ENCODE peak calls at places on chromosomes 11 and 22, in six cellular contexts. K, T, G, J, P and Y are unnamed samples.

GRCh38 chr11:96237759-96238158 is 105.2 kb downstream of the MAML2 start:
- DNase-seq in K (no peak), T (no peak), G (no peak), J (no peak), P (no peak), Y (no peak)

GRCh38 chr11:82775736-82776346 is 42.2 kb upstream of the FAM181B start:
- DNase-seq in K (peak; percentile 59), T (peak; percentile 29), G (peak; percentile 51), J (no peak), P (no peak), Y (no peak)

GRCh38 chr11:30433831-30434230 is 110.9 kb downstream of the ARL14EP start:
- DNase-seq in K (no peak), T (no peak), G (no peak), J (no peak), P (no peak), Y (no peak)

GRCh38 chr11:73147771-73148681 is 5.9 kb upstream of the FCHSD2 start:
- DNase-seq in K (peak; percentile 64), T (no peak), G (no peak), J (no peak), P (no peak), Y (no peak)

GRCh38 chr11:56906683-56907148 is 82.0 kb upstream of the OR5AK2 start:
- DNase-seq in K (no peak), T (no peak), G (peak; percentile 91), J (no peak), P (no peak), Y (no peak)

GRCh38 chr11:116835042-116835772 is 2.2 kb downstream of the APOA1 start:
- DNase-seq in K (peak; percentile 28), T (no peak), G (no peak), J (no peak), P (no peak), Y (no peak)

GRCh38 chr11:110587972-110588371 is 124.3 kb downstream of the ARHGAP20 start:
- DNase-seq in K (no peak), T (no peak), G (no peak), J (no peak), P (no peak), Y (no peak)

GRCh38 chr11:95897731-95898130 is 26.2 kb downstream of the MTMR2 start:
- DNase-seq in K (no peak), T (peak; percentile 67), G (no peak), J (no peak), P (no peak), Y (no peak)

GRCh38 chr11:94767701-94768601 is at the start of gene AMOTL1:
- DNase-seq in K (no peak), T (peak; percentile 89), G (peak; percentile 87), J (peak; percentile 89), P (peak; percentile 88), Y (peak; percentile 50)

GRCh38 chr11:38460901-38461300 is 1862.9 kb upstream of the RAG2 start:
- DNase-seq in K (no peak), T (peak; percentile 96), G (peak; percentile 60), J (no peak), P (no peak), Y (no peak)

GRCh38 chr11:24412722-24413121 is 84.1 kb upstream of the LUZP2 start:
- DNase-seq in K (no peak), T (no peak), G (no peak), J (no peak), P (no peak), Y (no peak)

GRCh38 chr11:33317662-33318061 is 60.5 kb downstream of the HIPK3 start:
- DNase-seq in K (no peak), T (no peak), G (peak; percentile 64), J (no peak), P (no peak), Y (no peak)

GRCh38 chr11:23611726-23612125 is 751.5 kb upstream of the CCDC179 start:
- DNase-seq in K (no peak), T (no peak), G (no peak), J (no peak), P (no peak), Y (no peak)

GRCh38 chr11:64065141-64065465 is 29.4 kb downstream of the FLRT1 start:
- DNase-seq in K (no peak), T (no peak), G (no peak), J (no peak), P (no peak), Y (no peak)

GRCh38 chr22:31621507-31622160 is 40.4 kb downstream of the PISD start:
- DNase-seq in K (no peak), T (no peak), G (no peak), J (no peak), P (no peak), Y (no peak)

GRCh38 chr11:130964393-130964792 is 48.1 kb upstream of the SNX19 start:
- DNase-seq in K (no peak), T (no peak), G (peak; percentile 16), J (no peak), P (no peak), Y (no peak)

GRCh38 chr11:86706341-86707131 is 34.1 kb upstream of the ME3 start:
- DNase-seq in K (no peak), T (no peak), G (no peak), J (no peak), P (no peak), Y (no peak)

GRCh38 chr11:130631119-130631518 is 182.7 kb downstream of the ADAMTS15 start:
- DNase-seq in K (peak; percentile 54), T (peak; percentile 92), G (peak; percentile 95), J (no peak), P (no peak), Y (no peak)

GRCh38 chr22:21807545-21807944 is 59.9 kb downstream of the MAPK1 start:
- DNase-seq in K (no peak), T (no peak), G (no peak), J (no peak), P (no peak), Y (no peak)

GRCh38 chr11:45289369-45289768 is 3.2 kb upstream of the SYT13 start:
- DNase-seq in K (no peak), T (peak; percentile 53), G (peak; percentile 72), J (no peak), P (no peak), Y (no peak)

GRCh38 chr11:1832989-1833365 is 1.8 kb upstream of the SYT8 start:
- DNase-seq in K (no peak), T (no peak), G (no peak), J (no peak), P (no peak), Y (no peak)

GRCh38 chr22:27723150-27723549 is 78.4 kb downstream of the MN1 start:
- DNase-seq in K (no peak), T (no peak), G (no peak), J (no peak), P (no peak), Y (no peak)

GRCh38 chr22:34877506-34877905 is 188.5 kb upstream of the ISX start:
- DNase-seq in K (no peak), T (peak; percentile 8), G (peak; percentile 28), J (no peak), P (no peak), Y (no peak)

GRCh38 chr11:131925829-131926228 is 555.4 kb downstream of the NTM start:
- DNase-seq in K (no peak), T (no peak), G (no peak), J (no peak), P (no peak), Y (no peak)

DNA sequence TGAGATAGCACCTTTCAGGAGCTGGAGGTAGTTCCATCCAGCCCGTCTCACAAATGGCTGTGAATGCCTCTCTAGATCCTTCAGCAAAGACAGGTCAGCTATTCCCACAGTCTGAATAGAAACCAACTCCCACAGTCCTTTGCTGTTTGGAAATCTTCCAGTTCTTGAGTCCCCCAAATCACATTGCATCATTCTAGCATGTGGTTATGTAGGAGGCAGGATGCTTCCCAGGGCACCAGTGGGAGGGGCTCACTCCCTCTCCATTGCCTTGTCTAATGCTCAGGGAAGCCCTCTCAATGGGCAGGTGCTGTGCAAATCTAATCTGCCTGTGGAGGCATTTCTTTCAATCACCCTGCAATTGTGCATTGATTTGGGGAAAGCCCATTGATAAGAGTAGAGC is 14.6 kb downstream of the NAV2 start:
- DNase-seq in K (no peak), T (peak; percentile 47), G (no peak), J (no peak), P (peak; percentile 52), Y (no peak)
- TF ChIP-seq CTCF in K (no peak), T (no peak), G (no peak), J (no peak), P (no peak), Y (no peak)

GRCh38 chr22:20115691-20116375 is at the start of gene RANBP1:
- DNase-seq in K (no peak), T (no peak), G (no peak), J (no peak), P (no peak), Y (no peak)

GRCh38 chr22:20116376-20116950 is 559 bp downstream of the RANBP1 start:
- DNase-seq in K (no peak), T (no peak), G (no peak), J (no peak), P (peak; percentile 41), Y (no peak)

GRCh38 chr22:20117656-20118571 is 888 bp upstream of the TRMT2A start:
- DNase-seq in K (peak; percentile 61), T (no peak), G (no peak), J (no peak), P (no peak), Y (no peak)

GRCh38 chr22:20118572-20119020 is 1.6 kb upstream of the TRMT2A start:
- DNase-seq in K (no peak), T (no peak), G (no peak), J (no peak), P (no peak), Y (no peak)

GRCh38 chr22:20116951-20117645 is at the start of gene TRMT2A:
- DNase-seq in K (peak; percentile 99), T (peak; percentile 99), G (peak; percentile 98), J (peak; percentile 97), P (peak; percentile 99), Y (peak; percentile 96)
- TF ChIP-seq CTCF in K (no peak), T (no peak), G (peak; percentile 31), J (no peak), P (peak; percentile 44), Y (no peak)

GRCh38 chr22:39185601-39186012 is 33.1 kb upstream of the CBX7 start:
- DNase-seq in K (no peak), T (no peak), G (peak; percentile 41), J (peak; percentile 54), P (no peak), Y (no peak)
- TF ChIP-seq CTCF in K (no peak), T (peak; percentile 27), G (peak; percentile 54), J (no peak), P (peak; percentile 41), Y (no peak)

DNA sequence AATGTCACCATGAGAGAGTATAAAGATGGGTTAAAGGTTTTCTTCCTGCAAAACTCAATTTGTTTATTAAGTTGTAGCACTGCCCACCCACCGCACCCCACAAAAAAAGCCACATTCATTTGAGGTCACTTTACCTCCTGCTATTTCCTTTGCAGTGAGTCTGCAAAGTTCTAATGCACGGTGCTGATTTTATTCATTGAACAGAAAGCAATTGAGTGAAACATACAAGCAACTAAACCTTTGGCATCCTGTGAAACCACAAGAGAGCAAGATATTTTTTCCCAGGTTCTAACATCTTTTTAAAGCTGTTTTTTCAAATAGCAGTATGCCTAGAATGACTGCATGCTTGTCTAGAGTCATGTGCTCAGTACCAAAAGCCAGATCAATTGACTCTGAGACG is 39.0 kb downstream of the RRAS2 start:
- DNase-seq in K (peak; percentile 87), T (peak; percentile 91), G (no peak), J (no peak), P (no peak), Y (no peak)
- TF ChIP-seq CTCF in K (no peak), T (no peak), G (no peak), J (no peak), P (no peak), Y (no peak)